ENCODE peak calls at places on chromosomes 7 and 10, in six cellular contexts. P is IMR-90, I is brain microvascular endothelial cell, N is bronchial epithelial cell, D is endodermal cell, J is osteoblast. E is an unnamed sample.

GRCh38 chr10:104492349-104492940 is 138.8 kb downstream of the CFAP58 start:
- DNase-seq in P (no peak), I (no peak), N (no peak), D (peak), J (no peak), E (no peak)

GRCh38 chr10:99430116-99430450 is 341 bp downstream of the GOT1 start:
- DNase-seq in P (no peak), I (no peak), N (no peak), D (no peak), J (no peak), E (no peak)

GRCh38 chr10:30155401-30155800 is 96.0 kb upstream of the JCAD start:
- DNase-seq in P (peak), I (peak), N (no peak), D (no peak), J (no peak), E (no peak)

GRCh38 chr7:4888161-4888560 is 4.6 kb upstream of the RADIL start:
- DNase-seq in P (no peak), I (no peak), N (no peak), D (no peak), J (no peak), E (no peak)

GRCh38 chr7:148623586-148624282 is 33.2 kb downstream of the C7orf33 start:
- DNase-seq in P (peak), I (peak), N (no peak), D (no peak), J (peak), E (no peak)

GRCh38 chr7:141043621-141044020 is 28.9 kb upstream of the MRPS33 start:
- DNase-seq in P (no peak), I (no peak), N (no peak), D (no peak), J (no peak), E (no peak)

GRCh38 chr10:29535012-29535777 is 99.6 kb downstream of the SVIL start:
- DNase-seq in P (peak), I (peak), N (peak), D (peak), J (peak), E (peak)

GRCh38 chr10:42630537-42631134 is 7.7 kb downstream of the ZNF33B start:
- DNase-seq in P (no peak), I (no peak), N (no peak), D (no peak), J (no peak), E (no peak)

GRCh38 chr7:54788664-54789063 is 29.7 kb upstream of the SEC61G start:
- DNase-seq in P (peak), I (peak), N (peak), D (peak), J (peak), E (peak)

GRCh38 chr10:24047201-24047600 is 161.7 kb upstream of the KIAA1217 start:
- DNase-seq in P (no peak), I (no peak), N (no peak), D (no peak), J (no peak), E (no peak)

GRCh38 chr10:129123428-129123827 is 343.6 kb upstream of the MGMT start:
- DNase-seq in P (no peak), I (no peak), N (no peak), D (peak), J (no peak), E (no peak)

GRCh38 chr7:67918158-67918557 is 921.5 kb downstream of the TYW1 start:
- DNase-seq in P (no peak), I (no peak), N (no peak), D (no peak), J (no peak), E (no peak)

GRCh38 chr10:127679642-127680255 is 57.2 kb upstream of the FOXI2 start:
- DNase-seq in P (no peak), I (no peak), N (no peak), D (peak), J (no peak), E (no peak)

DNA sequence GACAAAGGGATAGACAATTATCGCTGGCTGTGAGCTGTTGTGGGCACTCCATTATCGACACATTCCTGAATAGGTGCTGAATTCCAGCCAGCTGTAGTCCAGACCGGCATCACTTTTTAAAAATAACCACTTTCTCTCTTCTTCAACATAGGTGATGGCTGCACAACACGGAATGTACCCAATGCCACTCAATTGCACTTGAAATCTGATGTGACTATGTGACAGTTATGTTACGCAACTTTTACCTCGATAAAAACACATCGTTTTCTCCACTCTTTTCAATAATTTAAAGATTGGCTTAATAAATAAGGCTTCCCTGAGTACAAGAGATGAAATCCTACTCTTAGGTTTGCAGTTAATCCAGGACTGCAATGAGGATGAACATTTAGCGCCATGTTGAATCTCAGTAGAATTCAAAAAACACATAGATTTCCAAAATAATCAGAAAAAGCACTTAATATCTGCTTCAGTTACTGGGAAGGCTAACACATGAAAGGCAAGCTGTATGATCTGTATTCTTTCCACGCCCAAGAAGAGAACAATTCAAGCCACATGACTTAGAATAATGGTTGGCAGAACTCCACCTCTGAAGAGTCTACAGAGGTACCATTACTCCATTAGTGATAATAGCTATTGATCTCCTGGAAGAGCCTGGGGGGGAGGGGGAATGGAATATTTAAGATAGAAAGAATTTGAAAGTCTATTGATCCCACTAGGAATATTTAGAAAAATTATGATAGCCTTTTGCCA is 3.6 kb downstream of the YWHAG start:
- DNase-seq in P (no peak), I (no peak), N (no peak), D (no peak), J (no peak), E (no peak)
- H3K4me3 ChIP-seq in P (no peak), I (no peak), N (no peak), D (peak), J (no peak), E (no peak)

GRCh38 chr7:38086857-38087256 is 91.2 kb upstream of the STARD3NL start:
- DNase-seq in P (no peak), I (no peak), N (no peak), D (no peak), J (no peak), E (no peak)
- TF ChIP-seq CTCF in P (no peak), I (no peak), N (no peak), D (no peak), J (no peak), E (no peak)

DNA sequence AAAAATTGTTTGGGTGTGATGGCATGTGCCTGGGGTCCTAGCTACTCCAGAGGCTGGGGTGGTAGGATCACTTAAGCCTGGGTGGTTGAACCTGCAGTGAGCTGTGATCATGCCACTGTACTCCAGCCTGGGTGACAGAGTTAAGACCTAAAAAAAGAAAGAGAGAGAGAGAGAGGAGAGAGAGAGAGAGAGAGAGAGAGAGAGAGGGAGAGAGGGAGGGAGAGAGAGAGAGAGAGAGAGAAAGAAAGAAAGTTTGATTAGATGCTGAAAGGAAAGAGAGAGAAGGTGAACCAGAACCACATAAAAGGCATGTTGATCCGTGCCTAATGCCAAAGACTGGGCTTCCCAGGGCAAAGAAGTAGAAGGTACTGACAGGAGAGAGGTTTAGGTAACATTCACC is 11.1 kb downstream of the ABCB1 start:
- DNase-seq in P (no peak), I (no peak), N (no peak), D (no peak), J (no peak), E (no peak)
- H3K4me3 ChIP-seq in P (no peak), I (no peak), N (no peak), D (no peak), J (no peak), E (no peak)

DNA sequence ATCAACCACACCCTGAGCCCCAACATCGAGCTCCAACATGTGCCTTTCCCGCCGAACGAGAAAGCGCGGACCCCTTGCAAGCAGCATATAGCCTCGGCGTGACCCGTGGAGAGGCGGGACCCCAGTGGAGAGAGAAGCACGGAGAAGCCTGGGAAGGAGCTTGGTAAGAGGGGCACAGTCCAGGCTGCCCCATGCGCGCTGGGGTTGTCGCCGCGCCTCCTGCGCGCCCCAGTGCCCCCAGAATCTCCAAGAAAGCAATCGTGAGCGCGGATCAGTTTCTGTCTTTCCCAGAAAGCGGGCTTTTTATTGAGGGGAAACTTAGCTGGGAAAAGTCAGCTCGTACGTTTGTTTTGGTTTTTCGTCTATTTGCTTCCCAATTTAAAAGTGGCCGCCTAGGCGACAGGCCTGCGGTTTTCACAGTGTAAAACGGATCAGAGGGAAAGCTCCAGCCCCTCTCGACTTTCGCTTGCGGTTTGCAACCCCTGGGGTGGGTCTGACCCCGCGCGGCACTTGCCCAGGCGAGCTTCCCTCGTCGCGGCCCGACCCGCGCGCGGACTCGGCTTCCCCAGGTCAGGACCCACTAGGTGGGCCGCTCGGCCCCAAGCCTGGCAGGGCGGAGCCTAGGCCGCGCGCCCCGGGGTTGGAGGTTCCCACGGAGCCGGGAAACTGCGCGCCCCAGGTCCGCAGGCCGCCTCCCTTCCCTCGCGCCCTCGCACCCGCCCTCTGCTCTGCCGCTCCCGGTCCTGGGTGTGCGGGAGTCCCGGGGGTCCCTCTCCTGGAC is 31.1 kb downstream of the SKIDA1 start:
- DNase-seq in P (no peak), I (no peak), N (no peak), D (peak), J (peak), E (no peak)
- TF ChIP-seq CTCF in P (peak), I (peak), N (no peak), D (no peak), J (no peak), E (no peak)

GRCh38 chr7:94022550-94022949 is 18.4 kb upstream of the BET1 start:
- DNase-seq in P (peak), I (no peak), N (peak), D (no peak), J (no peak), E (no peak)
- H3K4me3 ChIP-seq in P (no peak), I (no peak), N (no peak), D (no peak), J (no peak), E (no peak)

GRCh38 chr7:116180302-116180701 is 30.0 kb upstream of the TES start:
- DNase-seq in P (peak), I (peak), N (peak), D (peak), J (peak), E (no peak)
- TF ChIP-seq CTCF in P (peak), I (peak), N (peak), D (peak), J (peak), E (peak)

GRCh38 chr10:62577666-62578291 is 203.6 kb downstream of the ZNF365 start:
- DNase-seq in P (peak), I (peak), N (no peak), D (no peak), J (peak), E (peak)
- H3K4me3 ChIP-seq in P (no peak), I (no peak), N (no peak), D (no peak), J (no peak), E (no peak)

DNA sequence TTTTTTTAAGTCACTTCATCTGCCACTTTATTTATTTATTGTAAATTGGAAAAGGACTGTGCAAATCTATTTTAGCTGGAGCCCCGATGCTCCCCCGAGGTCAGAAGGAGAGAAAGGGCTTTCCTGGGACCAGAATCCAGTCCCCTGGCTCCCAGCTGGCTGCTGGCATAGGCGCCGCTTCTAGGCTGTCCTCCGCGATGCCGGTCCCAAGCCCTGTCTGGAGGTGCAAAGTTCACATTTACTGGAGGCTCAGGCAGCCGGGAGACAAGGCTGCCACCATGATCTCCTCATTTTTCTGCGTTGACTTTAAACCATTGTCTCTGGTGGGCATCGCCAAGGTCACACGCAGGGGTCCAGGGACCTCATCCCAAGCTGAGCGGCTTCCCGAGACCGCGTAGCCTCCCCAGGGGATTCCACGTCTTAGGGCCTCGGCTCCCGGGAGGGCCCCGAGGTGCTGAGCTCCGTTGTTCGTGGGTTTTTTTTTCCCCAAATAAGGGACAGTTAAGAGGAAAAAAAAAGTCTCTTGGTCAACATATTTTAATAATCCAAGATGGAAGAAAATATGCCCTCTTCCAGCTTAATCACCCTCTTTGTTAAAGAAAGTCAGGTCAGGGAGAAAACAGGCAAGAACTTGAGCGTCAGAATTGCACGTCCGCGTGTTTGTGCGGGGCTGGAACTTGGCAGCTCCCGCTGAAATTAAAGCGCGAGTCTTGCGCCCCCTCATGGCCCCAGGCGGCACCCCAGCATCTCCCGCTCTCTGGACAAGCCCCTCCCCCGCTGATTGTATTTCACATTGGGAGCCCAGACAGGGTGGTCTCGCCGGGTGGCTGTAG is 11.9 kb downstream of the RGR start:
- DNase-seq in P (peak), I (peak), N (peak), D (peak), J (no peak), E (no peak)
- TF ChIP-seq CTCF in P (peak), I (peak), N (peak), D (peak), J (peak), E (peak)

GRCh38 chr10:72087392-72087968 is 871 bp downstream of the SPOCK2 start:
- DNase-seq in P (no peak), I (no peak), N (no peak), D (peak), J (no peak), E (no peak)
- H3K4me3 ChIP-seq in P (no peak), I (no peak), N (no peak), D (peak), J (no peak), E (no peak)

E was measured in AG04449.